ENCODE peak calls at places on chromosomes 13 and 19, in six cellular contexts. S is hypothalamus; T is T follicular helper cell; G is astrocyte; X is stimulated activated CD8-positive, alpha-beta memory T cell treated with anti-CD3 and anti-CD28 coated beads, Interleukin-2, amount 100 ng/mL, for 48 hours; M is NCI-H1417 treated with DMSO at 0.1 percent for 48 hours. P is an unnamed sample.

GRCh38 chr13:109287553-109287952 is 498.8 kb downstream of the IRS2 start:
- DNase-seq in X (no peak), S (no peak), G (no peak), M (no peak), T (no peak), P (no peak)

GRCh38 chr19:45779231-45780145 is 2.8 kb downstream of the DMPK start:
- DNase-seq in S (no peak), G (no peak), T (peak), M (peak), X (peak), P (peak)

GRCh38 chr19:43124360-43124759 is 41.9 kb upstream of the PSG2 start:
- DNase-seq in T (no peak), M (no peak), X (no peak), G (no peak), S (no peak), P (no peak)

GRCh38 chr13:42671502-42671901 is 97.5 kb downstream of the TNFSF11 start:
- DNase-seq in S (no peak), G (no peak), M (no peak), X (no peak), T (no peak), P (no peak)

GRCh38 chr13:105518086-105518485 is 1017.4 kb downstream of the EFNB2 start:
- DNase-seq in M (no peak), T (no peak), X (no peak), G (peak), S (no peak), P (no peak)

GRCh38 chr13:94178625-94179244 is 300.7 kb downstream of the DCT start:
- DNase-seq in M (no peak), X (no peak), G (no peak), T (no peak), S (no peak), P (peak)

GRCh38 chr19:3034194-3034844 is 5.2 kb upstream of the TLE2 start:
- DNase-seq in S (no peak), M (no peak), G (peak), T (no peak), X (no peak), P (peak)

GRCh38 chr19:1098177-1099051 is 3.2 kb upstream of the POLR2E start:
- DNase-seq in G (no peak), T (no peak), X (no peak), M (peak), S (no peak), P (peak)

GRCh38 chr13:50892162-50892944 is 17.2 kb upstream of the RNASEH2B start:
- DNase-seq in S (no peak), M (no peak), X (no peak), T (peak), G (no peak), P (no peak)

GRCh38 chr13:106083620-106084350 is 451.7 kb downstream of the EFNB2 start:
- DNase-seq in X (no peak), M (no peak), G (peak), T (no peak), S (peak), P (peak)

GRCh38 chr19:33473644-33474305 is 47.8 kb downstream of the PEPD start:
- DNase-seq in G (peak), M (no peak), S (no peak), X (no peak), T (no peak), P (no peak)

GRCh38 chr13:111565400-111565799 is 245.0 kb downstream of the TEX29 start:
- DNase-seq in S (no peak), X (no peak), G (no peak), M (no peak), T (no peak), P (no peak)

GRCh38 chr13:39968646-39969475 is 313.4 kb downstream of the COG6 start:
- DNase-seq in S (no peak), G (no peak), T (no peak), X (no peak), M (no peak), P (no peak)

GRCh38 chr19:3154957-3155736 is 19.3 kb downstream of the GNA15 start:
- DNase-seq in X (peak), S (no peak), M (no peak), G (peak), T (peak), P (no peak)

GRCh38 chr19:16825312-16826168 is 3.7 kb upstream of the SIN3B start:
- DNase-seq in M (no peak), X (no peak), T (no peak), S (peak), G (peak), P (peak)

GRCh38 chr13:110874508-110874960 is 40.3 kb downstream of the ANKRD10 start:
- DNase-seq in S (peak), X (peak), G (peak), T (peak), M (no peak), P (peak)

GRCh38 chr13:31793246-31793645 is 53.9 kb downstream of the RXFP2 start:
- DNase-seq in M (no peak), S (no peak), G (peak), T (no peak), X (no peak), P (no peak)

GRCh38 chr13:112952759-112953541 is 16.1 kb upstream of the MCF2L start:
- DNase-seq in M (no peak), T (no peak), S (no peak), X (no peak), G (no peak), P (no peak)

GRCh38 chr19:35513231-35513974 is at the start of gene DMKN:
- DNase-seq in G (no peak), S (no peak), M (no peak), X (no peak), T (no peak), P (peak)

GRCh38 chr13:74667656-74668055 is 533.5 kb upstream of the KLF12 start:
- DNase-seq in M (no peak), X (no peak), T (no peak), G (no peak), S (no peak), P (no peak)

P was measured in hepatocyte.